ENCODE peak calls at places on chromosomes 11 and 22, in six cellular contexts. E is brain microvascular endothelial cell, Y is HCT116, B is K562, V is stomach, U is PC-9. X is an unnamed sample.

GRCh38 chr11:43035011-43035564 is 276.7 kb upstream of the API5 start:
- DNase-seq in Y (no peak), B (no peak), V (no peak), E (no peak), U (no peak), X (no peak)

GRCh38 chr11:60875856-60876485 is 8.6 kb downstream of the ZP1 start:
- DNase-seq in U (peak; percentile 31), V (no peak), E (no peak), Y (no peak), B (no peak), X (no peak)

GRCh38 chr11:10309163-10310093 is 4.6 kb downstream of the ADM start:
- DNase-seq in V (peak; percentile 91), B (peak; percentile 43), E (peak; percentile 65), U (peak; percentile 80), Y (peak; percentile 83), X (peak; percentile 79)

GRCh38 chr11:43392713-43393112 is 34.0 kb downstream of the TTC17 start:
- DNase-seq in U (no peak), V (no peak), E (no peak), Y (no peak), B (no peak), X (no peak)

GRCh38 chr11:128804481-128804880 is 62.6 kb downstream of the KCNJ1 start:
- DNase-seq in B (no peak), E (peak; percentile 21), Y (no peak), V (no peak), U (no peak), X (peak; percentile 31)

GRCh38 chr22:29758959-29759358 is 7.8 kb downstream of the ZMAT5 start:
- DNase-seq in E (no peak), B (no peak), V (no peak), Y (no peak), U (no peak), X (no peak)

GRCh38 chr11:108486828-108487227 is 11.4 kb downstream of the POGLUT3 start:
- DNase-seq in Y (no peak), V (no peak), U (peak; percentile 51), B (no peak), E (no peak), X (no peak)

GRCh38 chr11:24239016-24239720 is 257.7 kb upstream of the LUZP2 start:
- DNase-seq in B (no peak), Y (no peak), U (no peak), E (peak; percentile 41), V (no peak), X (peak; percentile 2)

GRCh38 chr11:130436171-130436570 is 7.8 kb upstream of the ADAMTS8 start:
- DNase-seq in U (no peak), V (no peak), E (no peak), Y (no peak), B (no peak), X (no peak)

GRCh38 chr11:109422755-109423113 is 744 bp downstream of the C11orf87 start:
- DNase-seq in V (no peak), Y (no peak), U (no peak), B (no peak), E (no peak), X (peak; percentile 9)

GRCh38 chr22:27554106-27554814 is 247.3 kb downstream of the MN1 start:
- DNase-seq in E (no peak), B (no peak), Y (no peak), V (peak; percentile 30), U (no peak), X (peak; percentile 61)

GRCh38 chr11:66476841-66477251 is 3.4 kb upstream of the DPP3 start:
- DNase-seq in B (no peak), Y (no peak), U (no peak), E (no peak), V (no peak), X (no peak)

GRCh38 chr22:23064381-23065068 is 5.8 kb upstream of the GNAZ start:
- DNase-seq in E (no peak), V (no peak), U (no peak), Y (no peak), B (no peak), X (no peak)

GRCh38 chr11:72702096-72702495 is 27.9 kb upstream of the PDE2A start:
- DNase-seq in V (no peak), Y (no peak), E (no peak), U (no peak), B (no peak), X (no peak)
- H3K4me3 ChIP-seq in V (no peak overlapping the region), Y (no peak overlapping the region), E (no peak overlapping the region), U (no peak overlapping the region), B (no peak overlapping the region), X (peak overlapping the region; percentile 57)

GRCh38 chr11:37230865-37231264 is 632.8 kb upstream of the RAG2 start:
- DNase-seq in Y (no peak), B (no peak), E (no peak), U (no peak), V (no peak), X (no peak)
- TF ChIP-seq CTCF in Y (no peak), B (no peak), E (no peak), U (peak; percentile 43), V (no peak), X (no peak)

GRCh38 chr22:43925433-43926348 is 2.1 kb downstream of the PNPLA3 start:
- DNase-seq in B (no peak), Y (no peak), U (no peak), V (no peak), E (no peak), X (no peak)

GRCh38 chr22:43923191-43923590 is 414 bp upstream of the PNPLA3 start:
- DNase-seq in B (no peak), V (no peak), E (no peak), U (no peak), Y (no peak), X (no peak)

GRCh38 chr22:43926349-43926710 is 2.7 kb downstream of the PNPLA3 start:
- DNase-seq in V (no peak), B (no peak), Y (no peak), E (no peak), U (no peak), X (no peak)

GRCh38 chr22:43922123-43922522 is 1.5 kb upstream of the PNPLA3 start:
- DNase-seq in U (peak; percentile 76), B (peak; percentile 16), Y (no peak), V (no peak), E (no peak), X (no peak)

DNA sequence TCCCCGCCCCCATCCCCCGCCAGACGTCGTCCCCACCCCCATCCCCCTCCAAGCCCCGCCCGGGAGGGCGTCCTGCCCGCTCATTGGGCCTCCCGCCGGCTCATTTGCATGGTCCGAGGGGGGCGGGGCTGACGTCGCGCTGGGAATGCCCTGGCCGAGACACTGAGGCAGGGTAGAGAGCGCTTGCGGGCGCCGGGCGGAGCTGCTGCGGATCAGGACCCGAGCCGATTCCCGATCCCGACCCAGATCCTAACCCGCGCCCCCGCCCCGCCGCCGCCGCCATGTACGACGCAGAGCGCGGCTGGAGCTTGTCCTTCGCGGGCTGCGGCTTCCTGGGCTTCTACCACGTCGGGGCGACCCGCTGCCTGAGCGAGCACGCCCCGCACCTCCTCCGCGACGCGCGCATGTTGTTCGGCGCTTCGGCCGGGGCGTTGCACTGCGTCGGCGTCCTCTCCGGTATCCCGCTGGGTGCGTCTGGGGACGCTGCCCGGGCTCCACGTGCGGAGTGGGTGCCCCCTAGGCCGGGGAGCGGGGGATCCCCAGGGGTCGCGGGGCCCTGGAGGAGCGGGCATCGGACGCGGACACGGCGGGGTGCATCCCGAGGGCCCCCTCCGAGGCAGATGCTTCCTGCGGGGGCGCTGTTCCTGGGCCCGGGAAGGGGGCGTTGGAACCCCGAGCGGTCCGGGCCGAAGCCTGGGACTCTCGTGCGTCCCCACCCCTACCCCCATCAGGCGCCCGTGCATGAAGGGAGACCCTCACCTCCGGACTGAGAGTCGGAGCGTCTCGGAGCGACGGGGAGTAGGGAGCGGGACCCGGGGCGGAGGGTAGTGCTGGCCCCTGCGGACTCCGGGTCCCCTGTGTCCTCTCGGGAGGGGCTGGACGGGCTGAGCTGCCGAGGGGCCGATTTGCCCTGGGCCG is at the start of gene PNPLA3:
- DNase-seq in B (peak; percentile 94), Y (peak; percentile 57), E (peak; percentile 88), V (peak; percentile 90), U (peak; percentile 73), X (peak; percentile 86)
- H3K4me3 ChIP-seq in B (peak within 1 kb of the TSS; percentile 41), Y (peak within 1 kb of the TSS; percentile 71), E (peak within 1 kb of the TSS; percentile 84), V (peak within 1 kb of the TSS; percentile 59), U (peak within 1 kb of the TSS; percentile 67), X (peak within 1 kb of the TSS; percentile 78)

DNA sequence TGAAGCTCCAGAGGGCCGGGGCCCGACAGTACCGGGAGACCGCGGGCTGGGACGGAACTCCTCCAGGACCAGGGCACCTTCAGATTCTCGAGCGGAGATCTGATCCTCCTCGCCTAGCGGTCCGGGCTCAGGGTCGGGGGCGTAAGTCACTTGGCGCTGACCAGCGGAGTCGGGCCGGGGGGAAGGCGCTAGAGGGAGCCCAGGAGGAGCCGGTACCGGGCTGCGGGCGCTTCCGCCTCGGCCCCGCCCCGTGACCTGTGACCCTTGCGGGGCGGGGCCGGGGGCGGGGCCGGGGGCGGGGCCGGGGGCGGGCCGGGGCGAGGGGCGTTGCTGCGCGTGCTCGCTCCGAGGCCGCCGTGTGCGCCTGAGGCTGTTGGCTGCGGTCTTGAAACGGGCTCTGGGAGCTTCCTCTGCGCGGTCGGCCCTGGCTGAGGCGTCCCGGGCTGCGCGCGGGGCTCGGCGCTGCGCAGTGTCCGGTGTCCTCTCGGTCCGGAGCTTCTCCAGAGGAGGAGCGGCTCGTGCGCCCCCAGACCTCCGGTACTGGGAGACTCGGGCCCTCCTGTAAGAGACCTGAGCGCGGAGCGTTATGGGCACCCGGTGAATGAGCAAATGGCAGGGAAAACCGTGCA is at the start of gene ARSA:
- DNase-seq in U (peak; percentile 76), Y (no peak), B (peak; percentile 79), E (peak; percentile 57), V (peak; percentile 82), X (peak; percentile 81)
- TF ChIP-seq CTCF in U (peak; percentile 62), Y (peak; percentile 15), B (no peak), E (peak; percentile 48), V (peak; percentile 14), X (peak; percentile 33)

DNA sequence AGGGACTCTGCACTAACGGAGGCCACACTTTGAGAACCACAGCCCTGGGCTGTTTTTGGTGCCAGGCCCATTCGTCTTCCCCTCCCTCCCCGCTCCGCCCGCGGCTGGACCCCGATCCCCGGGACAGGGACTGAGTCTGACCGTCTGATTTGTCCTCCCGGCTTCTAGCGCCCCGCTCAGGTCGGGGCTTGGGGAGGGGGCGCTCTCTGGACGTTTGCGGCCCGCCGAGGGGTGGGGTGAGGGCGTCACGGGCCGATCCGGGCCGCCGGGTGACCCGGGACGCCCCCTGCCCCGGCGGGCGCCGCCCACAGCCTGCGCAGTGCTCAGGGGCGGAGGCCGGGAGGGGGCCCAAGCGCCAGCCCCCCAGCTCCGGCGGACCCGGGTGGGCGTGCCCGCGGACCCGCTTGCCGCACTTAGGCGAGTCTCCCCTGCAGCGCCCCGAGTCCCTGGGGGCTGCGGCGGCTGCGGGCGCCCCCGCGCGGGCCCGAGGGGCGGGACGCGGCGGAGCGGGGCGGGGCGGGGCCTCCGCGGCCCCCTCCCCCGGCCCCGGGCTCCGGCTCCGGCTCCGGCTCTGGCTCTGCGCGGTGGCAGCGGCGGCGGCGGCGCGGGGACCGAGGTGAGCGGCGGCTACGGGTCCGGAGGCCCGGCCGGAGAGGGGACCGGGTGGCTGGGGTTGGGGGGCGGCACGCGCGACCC is 33.7 kb upstream of the PRR5 start:
- DNase-seq in B (peak; percentile 45), U (no peak), Y (no peak), V (no peak), E (no peak), X (no peak)
- H3K4me3 ChIP-seq in B (peak overlapping the region; percentile 37), U (peak overlapping the region; percentile 44), Y (no peak overlapping the region), V (peak overlapping the region; percentile 58), E (peak overlapping the region; percentile 15), X (peak overlapping the region; percentile 83)

GRCh38 chr11:36617543-36617942 is 19.5 kb upstream of the RAG2 start:
- DNase-seq in U (no peak), V (no peak), Y (no peak), B (no peak), E (no peak), X (no peak)
- TF ChIP-seq CTCF in U (no peak), V (no peak), Y (no peak), B (no peak), E (no peak), X (no peak)

X was measured in foreskin fibroblast.